ENCODE peak calls at places on chromosomes 6 and 20, in nine cellular contexts. One of them, this sample, is unnamed.

GRCh38 chr6:90610291-90610670 is 23.4 kb upstream of the MAP3K7 start:
- DNase-seq in NB4: no peak
- DNase-seq in GM06990: peak
- DNase-seq in GM10248: peak
- DNase-seq in astrocyte of the spinal cord: peak
- DNase-seq in sigmoid colon: no peak
- DNase-seq in gastrocnemius medialis: no peak
- DNase-seq in WTC11: no peak
- DNase-seq in AG09309: no peak
- DNase-seq in this sample: no peak

GRCh38 chr20:8805737-8806442 is 263.0 kb upstream of the PLCB4 start:
- DNase-seq in astrocyte of the spinal cord: no peak
- DNase-seq in sigmoid colon: no peak
- DNase-seq in NB4: no peak
- DNase-seq in GM06990: no peak
- DNase-seq in WTC11: no peak
- DNase-seq in gastrocnemius medialis: no peak
- DNase-seq in GM10248: no peak
- DNase-seq in AG09309: no peak
- DNase-seq in this sample: no peak

GRCh38 chr20:35135867-35136586 is 11.1 kb downstream of the EDEM2 start:
- DNase-seq in astrocyte of the spinal cord: peak
- DNase-seq in WTC11: no peak
- DNase-seq in sigmoid colon: no peak
- DNase-seq in NB4: peak
- DNase-seq in AG09309: no peak
- DNase-seq in GM06990: no peak
- DNase-seq in GM10248: no peak
- DNase-seq in gastrocnemius medialis: peak
- DNase-seq in this sample: no peak

GRCh38 chr6:165707067-165707853 is 44.2 kb upstream of the PDE10A start:
- DNase-seq in astrocyte of the spinal cord: no peak
- DNase-seq in AG09309: no peak
- DNase-seq in gastrocnemius medialis: no peak
- DNase-seq in WTC11: no peak
- DNase-seq in NB4: no peak
- DNase-seq in GM10248: no peak
- DNase-seq in sigmoid colon: no peak
- DNase-seq in GM06990: no peak
- DNase-seq in this sample: no peak

GRCh38 chr6:15855311-15855710 is 192.5 kb upstream of the DTNBP1 start:
- DNase-seq in sigmoid colon: no peak
- DNase-seq in GM06990: no peak
- DNase-seq in astrocyte of the spinal cord: no peak
- DNase-seq in GM10248: no peak
- DNase-seq in gastrocnemius medialis: no peak
- DNase-seq in NB4: peak
- DNase-seq in WTC11: peak
- DNase-seq in AG09309: no peak
- DNase-seq in this sample: no peak

GRCh38 chr6:141484726-141485125 is 648.0 kb upstream of the GJE1 start:
- DNase-seq in AG09309: no peak
- DNase-seq in astrocyte of the spinal cord: no peak
- DNase-seq in sigmoid colon: no peak
- DNase-seq in gastrocnemius medialis: no peak
- DNase-seq in WTC11: no peak
- DNase-seq in GM10248: peak
- DNase-seq in NB4: peak
- DNase-seq in GM06990: peak
- DNase-seq in this sample: peak

GRCh38 chr6:39772559-39773283 is 19.5 kb upstream of the DAAM2 start:
- DNase-seq in gastrocnemius medialis: no peak
- DNase-seq in WTC11: no peak
- DNase-seq in AG09309: no peak
- DNase-seq in NB4: no peak
- DNase-seq in sigmoid colon: no peak
- DNase-seq in GM06990: no peak
- DNase-seq in GM10248: no peak
- DNase-seq in astrocyte of the spinal cord: no peak
- DNase-seq in this sample: no peak

GRCh38 chr6:45377041-45377554 is 636 bp downstream of the SUPT3H start:
- DNase-seq in NB4: no peak
- DNase-seq in GM10248: peak
- DNase-seq in sigmoid colon: no peak
- DNase-seq in AG09309: no peak
- DNase-seq in gastrocnemius medialis: no peak
- DNase-seq in GM06990: no peak
- DNase-seq in WTC11: no peak
- DNase-seq in astrocyte of the spinal cord: no peak
- DNase-seq in this sample: no peak

GRCh38 chr20:57553376-57554018 is 7.4 kb upstream of the PCK1 start:
- DNase-seq in GM06990: no peak
- DNase-seq in sigmoid colon: no peak
- DNase-seq in gastrocnemius medialis: no peak
- DNase-seq in NB4: no peak
- DNase-seq in AG09309: no peak
- DNase-seq in WTC11: no peak
- DNase-seq in astrocyte of the spinal cord: no peak
- DNase-seq in GM10248: no peak
- DNase-seq in this sample: no peak

GRCh38 chr6:142302427-142303190 is 802 bp downstream of the ADGRG6 start:
- DNase-seq in astrocyte of the spinal cord: no peak
- DNase-seq in sigmoid colon: no peak
- DNase-seq in WTC11: no peak
- DNase-seq in GM10248: no peak
- DNase-seq in gastrocnemius medialis: no peak
- DNase-seq in NB4: no peak
- DNase-seq in GM06990: no peak
- DNase-seq in AG09309: no peak
- DNase-seq in this sample: no peak

GRCh38 chr20:50821994-50822393 is 27.1 kb downstream of the BCAS4 start:
- DNase-seq in astrocyte of the spinal cord: no peak
- DNase-seq in AG09309: no peak
- DNase-seq in GM06990: peak
- DNase-seq in WTC11: no peak
- DNase-seq in GM10248: no peak
- DNase-seq in sigmoid colon: no peak
- DNase-seq in gastrocnemius medialis: no peak
- DNase-seq in NB4: no peak
- DNase-seq in this sample: no peak

GRCh38 chr6:30130887-30131862 is 4.8 kb upstream of the TRIM40 start:
- DNase-seq in AG09309: peak
- DNase-seq in NB4: peak
- DNase-seq in GM10248: peak
- DNase-seq in sigmoid colon: peak
- DNase-seq in gastrocnemius medialis: peak
- DNase-seq in WTC11: peak
- DNase-seq in GM06990: no peak
- DNase-seq in astrocyte of the spinal cord: peak
- DNase-seq in this sample: peak

GRCh38 chr6:157712585-157713295 is 110.3 kb upstream of the SNX9 start:
- DNase-seq in NB4: no peak
- DNase-seq in WTC11: no peak
- DNase-seq in astrocyte of the spinal cord: no peak
- DNase-seq in gastrocnemius medialis: no peak
- DNase-seq in sigmoid colon: no peak
- DNase-seq in GM06990: no peak
- DNase-seq in AG09309: no peak
- DNase-seq in GM10248: no peak
- DNase-seq in this sample: no peak

GRCh38 chr6:157715766-157716171 is 107.3 kb upstream of the SNX9 start:
- DNase-seq in astrocyte of the spinal cord: peak
- DNase-seq in GM06990: no peak
- DNase-seq in WTC11: no peak
- DNase-seq in AG09309: peak
- DNase-seq in GM10248: no peak
- DNase-seq in sigmoid colon: peak
- DNase-seq in NB4: no peak
- DNase-seq in gastrocnemius medialis: peak
- DNase-seq in this sample: no peak

GRCh38 chr6:157713451-157714152 is 109.4 kb upstream of the SNX9 start:
- DNase-seq in GM10248: no peak
- DNase-seq in AG09309: no peak
- DNase-seq in GM06990: no peak
- DNase-seq in NB4: no peak
- DNase-seq in astrocyte of the spinal cord: no peak
- DNase-seq in gastrocnemius medialis: no peak
- DNase-seq in WTC11: no peak
- DNase-seq in sigmoid colon: no peak
- DNase-seq in this sample: no peak

GRCh38 chr6:157716553-157716952 is 106.5 kb upstream of the SNX9 start:
- DNase-seq in gastrocnemius medialis: no peak
- DNase-seq in GM06990: no peak
- DNase-seq in WTC11: no peak
- DNase-seq in astrocyte of the spinal cord: no peak
- DNase-seq in GM10248: no peak
- DNase-seq in NB4: no peak
- DNase-seq in AG09309: no peak
- DNase-seq in sigmoid colon: no peak
- DNase-seq in this sample: no peak

DNA sequence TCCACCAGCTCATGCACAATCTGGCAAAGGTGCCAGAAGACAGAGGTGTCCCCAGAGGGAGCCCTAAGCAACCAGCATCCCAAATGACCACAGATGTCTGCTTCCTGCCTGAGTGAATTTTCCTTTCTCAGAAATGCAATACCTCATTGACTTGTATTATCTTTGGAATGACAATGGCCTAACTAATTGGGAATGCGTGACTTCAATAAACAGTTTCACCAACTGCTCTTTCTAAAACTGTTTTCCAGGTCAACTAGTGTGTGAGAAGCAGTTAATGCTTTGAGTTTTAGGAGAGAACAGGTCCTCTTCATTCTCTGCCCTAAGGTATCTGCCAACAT is 108.9 kb upstream of the SNX9 start:
- DNase-seq in AG09309: peak
- DNase-seq in WTC11: no peak
- DNase-seq in GM10248: no peak
- DNase-seq in gastrocnemius medialis: no peak
- DNase-seq in astrocyte of the spinal cord: peak
- DNase-seq in GM06990: no peak
- DNase-seq in sigmoid colon: no peak
- DNase-seq in NB4: no peak
- DNase-seq in this sample: no peak
- TF ChIP-seq CTCF in AG09309: peak
- TF ChIP-seq CTCF in WTC11: no peak
- TF ChIP-seq CTCF in GM10248: no peak
- TF ChIP-seq CTCF in gastrocnemius medialis: no peak
- TF ChIP-seq CTCF in astrocyte of the spinal cord: no peak
- TF ChIP-seq CTCF in GM06990: peak
- TF ChIP-seq CTCF in sigmoid colon: no peak
- TF ChIP-seq CTCF in NB4: no peak
- TF ChIP-seq CTCF in this sample: no peak

DNA sequence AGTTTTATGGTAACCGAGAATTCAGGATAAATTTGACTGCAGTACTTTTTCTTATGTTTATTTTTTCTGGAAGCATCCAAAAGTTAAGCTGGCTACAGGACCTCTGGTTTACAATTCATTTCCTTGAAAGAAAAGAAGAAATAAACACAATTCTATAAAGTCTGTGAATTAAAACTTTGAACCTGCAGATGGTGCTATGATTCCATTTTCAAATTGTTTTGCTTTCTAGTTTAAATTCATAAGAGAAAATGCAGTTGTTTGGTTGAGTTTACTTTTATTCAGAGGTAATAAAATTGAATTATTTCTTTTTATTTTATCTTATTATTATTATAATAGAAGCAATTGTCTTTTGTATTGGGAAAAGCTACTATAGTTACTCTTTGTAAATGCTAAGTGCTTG is 1.8 kb upstream of the VIP start:
- DNase-seq in GM06990: peak
- DNase-seq in astrocyte of the spinal cord: peak
- DNase-seq in AG09309: no peak
- DNase-seq in GM10248: no peak
- DNase-seq in sigmoid colon: no peak
- DNase-seq in WTC11: no peak
- DNase-seq in NB4: peak
- DNase-seq in gastrocnemius medialis: no peak
- DNase-seq in this sample: no peak
- TF ChIP-seq CTCF in GM06990: no peak
- TF ChIP-seq CTCF in astrocyte of the spinal cord: no peak
- TF ChIP-seq CTCF in AG09309: no peak
- TF ChIP-seq CTCF in GM10248: peak
- TF ChIP-seq CTCF in sigmoid colon: no peak
- TF ChIP-seq CTCF in WTC11: no peak
- TF ChIP-seq CTCF in NB4: no peak
- TF ChIP-seq CTCF in gastrocnemius medialis: no peak
- TF ChIP-seq CTCF in this sample: no peak

GRCh38 chr6:37572340-37572739 is 72.6 kb upstream of the CCDC167 start:
- DNase-seq in NB4: no peak
- DNase-seq in WTC11: no peak
- DNase-seq in astrocyte of the spinal cord: no peak
- DNase-seq in GM10248: no peak
- DNase-seq in GM06990: no peak
- DNase-seq in sigmoid colon: no peak
- DNase-seq in AG09309: no peak
- DNase-seq in gastrocnemius medialis: no peak
- DNase-seq in this sample: no peak

GRCh38 chr6:37569999-37570776 is 70.5 kb upstream of the CCDC167 start:
- DNase-seq in astrocyte of the spinal cord: no peak
- DNase-seq in WTC11: no peak
- DNase-seq in NB4: peak
- DNase-seq in AG09309: no peak
- DNase-seq in sigmoid colon: no peak
- DNase-seq in GM10248: no peak
- DNase-seq in GM06990: no peak
- DNase-seq in gastrocnemius medialis: no peak
- DNase-seq in this sample: no peak

GRCh38 chr6:37569317-37569716 is 69.6 kb upstream of the CCDC167 start:
- DNase-seq in astrocyte of the spinal cord: no peak
- DNase-seq in sigmoid colon: no peak
- DNase-seq in gastrocnemius medialis: no peak
- DNase-seq in GM10248: no peak
- DNase-seq in WTC11: no peak
- DNase-seq in AG09309: no peak
- DNase-seq in GM06990: no peak
- DNase-seq in NB4: no peak
- DNase-seq in this sample: no peak

GRCh38 chr6:37575221-37575620 is 75.5 kb upstream of the CCDC167 start:
- DNase-seq in GM06990: no peak
- DNase-seq in GM10248: no peak
- DNase-seq in AG09309: no peak
- DNase-seq in WTC11: no peak
- DNase-seq in astrocyte of the spinal cord: no peak
- DNase-seq in NB4: no peak
- DNase-seq in gastrocnemius medialis: no peak
- DNase-seq in sigmoid colon: no peak
- DNase-seq in this sample: no peak

GRCh38 chr6:37570801-37571200 is 71.1 kb upstream of the CCDC167 start:
- DNase-seq in gastrocnemius medialis: no peak
- DNase-seq in WTC11: peak
- DNase-seq in GM06990: no peak
- DNase-seq in sigmoid colon: no peak
- DNase-seq in astrocyte of the spinal cord: no peak
- DNase-seq in GM10248: no peak
- DNase-seq in NB4: no peak
- DNase-seq in AG09309: no peak
- DNase-seq in this sample: no peak
- TF ChIP-seq CTCF in gastrocnemius medialis: no peak
- TF ChIP-seq CTCF in WTC11: no peak
- TF ChIP-seq CTCF in GM06990: no peak
- TF ChIP-seq CTCF in sigmoid colon: no peak
- TF ChIP-seq CTCF in astrocyte of the spinal cord: no peak
- TF ChIP-seq CTCF in GM10248: no peak
- TF ChIP-seq CTCF in NB4: no peak
- TF ChIP-seq CTCF in AG09309: no peak
- TF ChIP-seq CTCF in this sample: no peak

GRCh38 chr6:37311666-37312473 is 41.9 kb upstream of the RNF8 start:
- DNase-seq in AG09309: no peak
- DNase-seq in astrocyte of the spinal cord: peak
- DNase-seq in NB4: peak
- DNase-seq in GM10248: no peak
- DNase-seq in WTC11: no peak
- DNase-seq in sigmoid colon: no peak
- DNase-seq in GM06990: no peak
- DNase-seq in gastrocnemius medialis: no peak
- DNase-seq in this sample: no peak
- TF ChIP-seq CTCF in AG09309: no peak
- TF ChIP-seq CTCF in astrocyte of the spinal cord: no peak
- TF ChIP-seq CTCF in NB4: no peak
- TF ChIP-seq CTCF in GM10248: no peak
- TF ChIP-seq CTCF in WTC11: no peak
- TF ChIP-seq CTCF in sigmoid colon: no peak
- TF ChIP-seq CTCF in GM06990: no peak
- TF ChIP-seq CTCF in gastrocnemius medialis: no peak
- TF ChIP-seq CTCF in this sample: no peak

This sample was measured in GM12864.